ENCODE peak calls at places on chromosome 5, in seven cellular contexts. One of them, this sample, is unnamed. For H3K4me1, the result is how much of the 10 kb centered on the place peaks cover.

GRCh38 chr5:149808264-149808982 is 78.3 kb downstream of the PPARGC1B start:
- DNase-seq in lower lobe of right lung: no peak
- DNase-seq in effector memory CD4-positive, alpha-beta T cell: no peak
- DNase-seq in right atrium auricular region: no peak
- DNase-seq in stomach: no peak
- DNase-seq in uterus: no peak
- DNase-seq in gastrocnemius medialis: peak
- DNase-seq in this sample: peak

GRCh38 chr5:146643805-146644204 is 127.8 kb upstream of the GPR151 start:
- DNase-seq in gastrocnemius medialis: no peak
- DNase-seq in uterus: no peak
- DNase-seq in right atrium auricular region: no peak
- DNase-seq in effector memory CD4-positive, alpha-beta T cell: no peak
- DNase-seq in stomach: no peak
- DNase-seq in lower lobe of right lung: no peak
- DNase-seq in this sample: no peak

GRCh38 chr5:112366987-112367386 is 52.1 kb downstream of the EPB41L4A start:
- DNase-seq in stomach: no peak
- DNase-seq in lower lobe of right lung: no peak
- DNase-seq in right atrium auricular region: no peak
- DNase-seq in uterus: no peak
- DNase-seq in gastrocnemius medialis: no peak
- DNase-seq in effector memory CD4-positive, alpha-beta T cell: no peak
- DNase-seq in this sample: no peak

GRCh38 chr5:111680737-111681413 is 76.1 kb downstream of the NREP start:
- DNase-seq in effector memory CD4-positive, alpha-beta T cell: no peak
- DNase-seq in gastrocnemius medialis: peak
- DNase-seq in lower lobe of right lung: no peak
- DNase-seq in right atrium auricular region: peak
- DNase-seq in stomach: peak
- DNase-seq in uterus: peak
- DNase-seq in this sample: peak

GRCh38 chr5:17378346-17378984 is 119.6 kb upstream of the TAF11L2 start:
- DNase-seq in effector memory CD4-positive, alpha-beta T cell: no peak
- DNase-seq in stomach: no peak
- DNase-seq in uterus: no peak
- DNase-seq in lower lobe of right lung: no peak
- DNase-seq in gastrocnemius medialis: no peak
- DNase-seq in right atrium auricular region: no peak
- DNase-seq in this sample: no peak

GRCh38 chr5:135487839-135488514 is 35.8 kb upstream of the TIFAB start:
- DNase-seq in right atrium auricular region: no peak
- DNase-seq in lower lobe of right lung: no peak
- DNase-seq in gastrocnemius medialis: no peak
- DNase-seq in stomach: no peak
- DNase-seq in effector memory CD4-positive, alpha-beta T cell: no peak
- DNase-seq in uterus: no peak
- DNase-seq in this sample: no peak

GRCh38 chr5:102971693-102972293 is 148.1 kb downstream of the GIN1 start:
- DNase-seq in uterus: no peak
- DNase-seq in right atrium auricular region: no peak
- DNase-seq in effector memory CD4-positive, alpha-beta T cell: no peak
- DNase-seq in gastrocnemius medialis: no peak
- DNase-seq in lower lobe of right lung: no peak
- DNase-seq in stomach: no peak
- DNase-seq in this sample: no peak

GRCh38 chr5:122354293-122354692 is 42.3 kb downstream of the SNCAIP start:
- DNase-seq in effector memory CD4-positive, alpha-beta T cell: no peak
- DNase-seq in stomach: no peak
- DNase-seq in uterus: no peak
- DNase-seq in gastrocnemius medialis: no peak
- DNase-seq in right atrium auricular region: no peak
- DNase-seq in lower lobe of right lung: no peak
- DNase-seq in this sample: no peak

GRCh38 chr5:168578506-168579205 is 512 bp downstream of the PANK3 start:
- DNase-seq in stomach: no peak
- DNase-seq in uterus: no peak
- DNase-seq in right atrium auricular region: peak
- DNase-seq in effector memory CD4-positive, alpha-beta T cell: no peak
- DNase-seq in lower lobe of right lung: no peak
- DNase-seq in gastrocnemius medialis: peak
- DNase-seq in this sample: no peak

GRCh38 chr5:16784088-16784487 is 152.0 kb downstream of the MYO10 start:
- DNase-seq in effector memory CD4-positive, alpha-beta T cell: no peak
- DNase-seq in uterus: no peak
- DNase-seq in right atrium auricular region: no peak
- DNase-seq in stomach: no peak
- DNase-seq in lower lobe of right lung: no peak
- DNase-seq in gastrocnemius medialis: no peak
- DNase-seq in this sample: no peak

GRCh38 chr5:150322202-150322601 is 19.5 kb upstream of the ARSI start:
- DNase-seq in uterus: no peak
- DNase-seq in stomach: no peak
- DNase-seq in gastrocnemius medialis: no peak
- DNase-seq in effector memory CD4-positive, alpha-beta T cell: no peak
- DNase-seq in right atrium auricular region: no peak
- DNase-seq in lower lobe of right lung: no peak
- DNase-seq in this sample: no peak

GRCh38 chr5:164498393-164498792 is 993.0 kb downstream of the MAT2B start:
- DNase-seq in effector memory CD4-positive, alpha-beta T cell: no peak
- DNase-seq in gastrocnemius medialis: no peak
- DNase-seq in stomach: no peak
- DNase-seq in lower lobe of right lung: no peak
- DNase-seq in right atrium auricular region: no peak
- DNase-seq in uterus: no peak
- DNase-seq in this sample: no peak

GRCh38 chr5:13503017-13503416 is 441.5 kb downstream of the DNAH5 start:
- DNase-seq in stomach: no peak
- DNase-seq in right atrium auricular region: no peak
- DNase-seq in gastrocnemius medialis: no peak
- DNase-seq in lower lobe of right lung: no peak
- DNase-seq in effector memory CD4-positive, alpha-beta T cell: no peak
- DNase-seq in uterus: no peak
- DNase-seq in this sample: no peak

GRCh38 chr5:36029914-36030313 is 36.8 kb downstream of the UGT3A2 start:
- DNase-seq in effector memory CD4-positive, alpha-beta T cell: no peak
- DNase-seq in lower lobe of right lung: no peak
- DNase-seq in uterus: no peak
- DNase-seq in stomach: no peak
- DNase-seq in gastrocnemius medialis: no peak
- DNase-seq in right atrium auricular region: no peak
- DNase-seq in this sample: no peak

GRCh38 chr5:40682431-40683017 is 2.8 kb downstream of the PTGER4 start:
- DNase-seq in effector memory CD4-positive, alpha-beta T cell: no peak
- DNase-seq in right atrium auricular region: no peak
- DNase-seq in gastrocnemius medialis: no peak
- DNase-seq in uterus: no peak
- DNase-seq in lower lobe of right lung: peak
- DNase-seq in stomach: no peak
- DNase-seq in this sample: no peak

GRCh38 chr5:69492391-69493234 is at the start of gene OCLN:
- DNase-seq in lower lobe of right lung: peak
- DNase-seq in uterus: no peak
- DNase-seq in gastrocnemius medialis: no peak
- DNase-seq in stomach: peak
- DNase-seq in effector memory CD4-positive, alpha-beta T cell: no peak
- DNase-seq in right atrium auricular region: no peak
- DNase-seq in this sample: no peak

GRCh38 chr5:148457183-148457620 is 73.4 kb downstream of the FBXO38 start:
- DNase-seq in uterus: no peak
- DNase-seq in right atrium auricular region: no peak
- DNase-seq in lower lobe of right lung: no peak
- DNase-seq in effector memory CD4-positive, alpha-beta T cell: peak
- DNase-seq in gastrocnemius medialis: no peak
- DNase-seq in stomach: no peak
- DNase-seq in this sample: no peak

GRCh38 chr5:175690586-175690985 is 32.7 kb downstream of the HRH2 start:
- DNase-seq in uterus: no peak
- DNase-seq in stomach: no peak
- DNase-seq in effector memory CD4-positive, alpha-beta T cell: no peak
- DNase-seq in gastrocnemius medialis: no peak
- DNase-seq in right atrium auricular region: no peak
- DNase-seq in lower lobe of right lung: no peak
- DNase-seq in this sample: no peak

GRCh38 chr5:151772868-151773561 is 1.3 kb downstream of the G3BP1 start:
- DNase-seq in gastrocnemius medialis: peak
- DNase-seq in effector memory CD4-positive, alpha-beta T cell: peak
- DNase-seq in right atrium auricular region: no peak
- DNase-seq in lower lobe of right lung: no peak
- DNase-seq in uterus: no peak
- DNase-seq in stomach: no peak
- DNase-seq in this sample: no peak

GRCh38 chr5:38211354-38211710 is 47.0 kb upstream of the EGFLAM start:
- DNase-seq in uterus: no peak
- DNase-seq in lower lobe of right lung: no peak
- DNase-seq in right atrium auricular region: no peak
- DNase-seq in effector memory CD4-positive, alpha-beta T cell: no peak
- DNase-seq in stomach: no peak
- DNase-seq in gastrocnemius medialis: no peak
- DNase-seq in this sample: no peak

GRCh38 chr5:38210701-38211353 is 47.5 kb upstream of the EGFLAM start:
- DNase-seq in effector memory CD4-positive, alpha-beta T cell: no peak
- DNase-seq in stomach: no peak
- DNase-seq in right atrium auricular region: no peak
- DNase-seq in lower lobe of right lung: no peak
- DNase-seq in uterus: no peak
- DNase-seq in gastrocnemius medialis: no peak
- DNase-seq in this sample: no peak

GRCh38 chr5:38208782-38209378 is 49.5 kb upstream of the EGFLAM start:
- DNase-seq in stomach: no peak
- DNase-seq in uterus: no peak
- DNase-seq in effector memory CD4-positive, alpha-beta T cell: no peak
- DNase-seq in right atrium auricular region: no peak
- DNase-seq in lower lobe of right lung: no peak
- DNase-seq in gastrocnemius medialis: no peak
- DNase-seq in this sample: peak

GRCh38 chr5:38212307-38212706 is 46.1 kb upstream of the EGFLAM start:
- DNase-seq in uterus: no peak
- DNase-seq in stomach: no peak
- DNase-seq in effector memory CD4-positive, alpha-beta T cell: no peak
- DNase-seq in gastrocnemius medialis: no peak
- DNase-seq in lower lobe of right lung: no peak
- DNase-seq in right atrium auricular region: no peak
- DNase-seq in this sample: no peak

GRCh38 chr5:38207343-38207742 is 51.0 kb upstream of the EGFLAM start:
- DNase-seq in uterus: no peak
- DNase-seq in effector memory CD4-positive, alpha-beta T cell: no peak
- DNase-seq in lower lobe of right lung: no peak
- DNase-seq in right atrium auricular region: no peak
- DNase-seq in stomach: no peak
- DNase-seq in gastrocnemius medialis: no peak
- DNase-seq in this sample: no peak
- H3K4me1 ChIP-seq in uterus: under half
- H3K4me1 ChIP-seq in effector memory CD4-positive, alpha-beta T cell: under half
- H3K4me1 ChIP-seq in lower lobe of right lung: under half
- H3K4me1 ChIP-seq in right atrium auricular region: under half
- H3K4me1 ChIP-seq in stomach: under half
- H3K4me1 ChIP-seq in gastrocnemius medialis: under half
- H3K4me1 ChIP-seq in this sample: under half

GRCh38 chr5:107764282-107764681 is 93.5 kb upstream of the EFNA5 start:
- DNase-seq in right atrium auricular region: no peak
- DNase-seq in effector memory CD4-positive, alpha-beta T cell: no peak
- DNase-seq in stomach: no peak
- DNase-seq in lower lobe of right lung: no peak
- DNase-seq in uterus: no peak
- DNase-seq in gastrocnemius medialis: no peak
- DNase-seq in this sample: no peak

GRCh38 chr5:107765685-107766063 is 94.9 kb upstream of the EFNA5 start:
- DNase-seq in uterus: no peak
- DNase-seq in gastrocnemius medialis: no peak
- DNase-seq in lower lobe of right lung: no peak
- DNase-seq in stomach: no peak
- DNase-seq in right atrium auricular region: no peak
- DNase-seq in effector memory CD4-positive, alpha-beta T cell: no peak
- DNase-seq in this sample: no peak

GRCh38 chr5:107769531-107769930 is 98.8 kb upstream of the EFNA5 start:
- DNase-seq in gastrocnemius medialis: no peak
- DNase-seq in uterus: no peak
- DNase-seq in lower lobe of right lung: no peak
- DNase-seq in right atrium auricular region: no peak
- DNase-seq in stomach: no peak
- DNase-seq in effector memory CD4-positive, alpha-beta T cell: no peak
- DNase-seq in this sample: no peak

GRCh38 chr5:107764976-107765684 is 94.4 kb upstream of the EFNA5 start:
- DNase-seq in stomach: no peak
- DNase-seq in lower lobe of right lung: no peak
- DNase-seq in uterus: no peak
- DNase-seq in right atrium auricular region: no peak
- DNase-seq in gastrocnemius medialis: no peak
- DNase-seq in effector memory CD4-positive, alpha-beta T cell: no peak
- DNase-seq in this sample: no peak

DNA sequence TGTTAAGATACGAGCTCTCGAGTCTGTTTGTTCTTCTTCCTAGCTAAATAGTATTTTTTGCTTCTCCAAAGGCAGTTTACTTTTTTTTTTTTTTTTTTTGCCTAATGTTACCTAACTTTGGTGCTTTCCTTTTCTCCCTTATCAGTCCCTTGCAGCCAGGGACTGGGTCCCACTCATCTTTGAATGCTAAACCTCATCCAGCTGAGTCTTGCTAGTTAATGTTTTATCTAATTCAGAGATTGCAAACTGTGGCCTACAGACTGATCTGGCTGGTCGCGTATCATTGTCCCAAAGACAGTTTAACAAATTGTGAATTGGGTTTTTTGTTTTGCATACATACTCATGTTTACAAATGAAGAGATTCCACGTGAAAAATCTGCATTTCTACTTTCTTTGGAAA is 95.7 kb upstream of the EFNA5 start:
- DNase-seq in uterus: no peak
- DNase-seq in gastrocnemius medialis: no peak
- DNase-seq in lower lobe of right lung: no peak
- DNase-seq in right atrium auricular region: no peak
- DNase-seq in effector memory CD4-positive, alpha-beta T cell: no peak
- DNase-seq in stomach: no peak
- DNase-seq in this sample: no peak
- H3K4me1 ChIP-seq in uterus: under half
- H3K4me1 ChIP-seq in gastrocnemius medialis: under half
- H3K4me1 ChIP-seq in lower lobe of right lung: under half
- H3K4me1 ChIP-seq in right atrium auricular region: under half
- H3K4me1 ChIP-seq in effector memory CD4-positive, alpha-beta T cell: under half
- H3K4me1 ChIP-seq in stomach: under half
- H3K4me1 ChIP-seq in this sample: under half

GRCh38 chr5:32165597-32165996 is 8.5 kb downstream of the GOLPH3 start:
- DNase-seq in right atrium auricular region: no peak
- DNase-seq in effector memory CD4-positive, alpha-beta T cell: no peak
- DNase-seq in lower lobe of right lung: no peak
- DNase-seq in uterus: no peak
- DNase-seq in gastrocnemius medialis: no peak
- DNase-seq in stomach: no peak
- DNase-seq in this sample: no peak
- H3K4me1 ChIP-seq in right atrium auricular region: under half
- H3K4me1 ChIP-seq in effector memory CD4-positive, alpha-beta T cell: under half
- H3K4me1 ChIP-seq in lower lobe of right lung: half or more
- H3K4me1 ChIP-seq in uterus: under half
- H3K4me1 ChIP-seq in gastrocnemius medialis: under half
- H3K4me1 ChIP-seq in stomach: under half
- H3K4me1 ChIP-seq in this sample: half or more

DNA sequence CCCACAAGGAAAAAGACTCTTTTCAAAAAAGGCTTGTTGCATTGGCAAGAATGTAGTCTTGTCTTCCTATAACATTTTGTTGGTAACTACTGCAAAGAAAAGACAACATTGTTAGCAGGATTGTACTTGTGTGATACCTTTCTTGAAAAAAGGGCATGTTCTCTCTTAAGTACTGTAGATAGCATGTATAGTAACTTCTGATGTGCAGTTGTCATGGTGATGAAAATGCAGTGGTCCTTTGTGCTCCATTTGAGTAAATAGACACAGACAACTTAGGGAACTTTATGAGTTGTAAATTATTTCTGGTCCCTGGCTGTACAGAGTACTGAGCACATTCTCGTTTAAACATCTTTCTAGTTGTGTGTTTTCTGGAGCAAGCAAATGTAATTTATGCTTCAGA is 103.3 kb downstream of the CD180 start:
- DNase-seq in lower lobe of right lung: no peak
- DNase-seq in gastrocnemius medialis: no peak
- DNase-seq in uterus: no peak
- DNase-seq in stomach: no peak
- DNase-seq in right atrium auricular region: no peak
- DNase-seq in effector memory CD4-positive, alpha-beta T cell: no peak
- DNase-seq in this sample: no peak
- H3K4me1 ChIP-seq in lower lobe of right lung: half or more
- H3K4me1 ChIP-seq in gastrocnemius medialis: under half
- H3K4me1 ChIP-seq in uterus: under half
- H3K4me1 ChIP-seq in stomach: under half
- H3K4me1 ChIP-seq in right atrium auricular region: under half
- H3K4me1 ChIP-seq in effector memory CD4-positive, alpha-beta T cell: under half
- H3K4me1 ChIP-seq in this sample: under half